ENCODE peak calls at places on chromosomes 7 and 10, in ten cellular contexts. One of them, this sample, is unnamed.

GRCh38 chr10:77715081-77715480 is 77.5 kb upstream of the KCNMA1 start:
- DNase-seq in SK-N-SH: no peak
- DNase-seq in fibroblast of villous mesenchyme: no peak
- DNase-seq in spleen: no peak
- DNase-seq in AG04449: no peak
- DNase-seq in fibroblast of mammary gland: no peak
- DNase-seq in endothelial cell of umbilical vein: no peak
- DNase-seq in PC-3: peak
- DNase-seq in psoas muscle: no peak
- DNase-seq in neural progenitor cell: no peak
- DNase-seq in this sample: no peak

GRCh38 chr7:100886142-100886935 is 3.2 kb downstream of the UFSP1 start:
- DNase-seq in SK-N-SH: peak
- DNase-seq in fibroblast of villous mesenchyme: no peak
- DNase-seq in spleen: peak
- DNase-seq in AG04449: no peak
- DNase-seq in fibroblast of mammary gland: no peak
- DNase-seq in endothelial cell of umbilical vein: no peak
- DNase-seq in PC-3: no peak
- DNase-seq in psoas muscle: no peak
- DNase-seq in neural progenitor cell: no peak
- DNase-seq in this sample: no peak

GRCh38 chr10:90709727-90710126 is 148.1 kb downstream of the HTR7 start:
- DNase-seq in SK-N-SH: no peak
- DNase-seq in fibroblast of villous mesenchyme: no peak
- DNase-seq in spleen: no peak
- DNase-seq in AG04449: no peak
- DNase-seq in fibroblast of mammary gland: no peak
- DNase-seq in endothelial cell of umbilical vein: no peak
- DNase-seq in PC-3: no peak
- DNase-seq in psoas muscle: no peak
- DNase-seq in neural progenitor cell: no peak
- DNase-seq in this sample: no peak

GRCh38 chr10:27446091-27446918 is 57.8 kb upstream of the RAB18 start:
- DNase-seq in SK-N-SH: peak
- DNase-seq in fibroblast of villous mesenchyme: peak
- DNase-seq in spleen: no peak
- DNase-seq in AG04449: peak
- DNase-seq in fibroblast of mammary gland: peak
- DNase-seq in endothelial cell of umbilical vein: peak
- DNase-seq in PC-3: peak
- DNase-seq in psoas muscle: no peak
- DNase-seq in neural progenitor cell: peak
- DNase-seq in this sample: peak

GRCh38 chr10:71621783-71622526 is 97.6 kb downstream of the C10orf105 start:
- DNase-seq in SK-N-SH: no peak
- DNase-seq in fibroblast of villous mesenchyme: peak
- DNase-seq in spleen: no peak
- DNase-seq in AG04449: no peak
- DNase-seq in fibroblast of mammary gland: peak
- DNase-seq in endothelial cell of umbilical vein: no peak
- DNase-seq in PC-3: peak
- DNase-seq in psoas muscle: no peak
- DNase-seq in neural progenitor cell: peak
- DNase-seq in this sample: no peak

GRCh38 chr10:117346574-117346973 is 28.7 kb downstream of the PDZD8 start:
- DNase-seq in SK-N-SH: no peak
- DNase-seq in fibroblast of villous mesenchyme: no peak
- DNase-seq in spleen: no peak
- DNase-seq in AG04449: no peak
- DNase-seq in fibroblast of mammary gland: no peak
- DNase-seq in endothelial cell of umbilical vein: no peak
- DNase-seq in PC-3: no peak
- DNase-seq in psoas muscle: no peak
- DNase-seq in neural progenitor cell: peak
- DNase-seq in this sample: no peak

GRCh38 chr10:23310443-23310842 is 34.2 kb downstream of the C10orf67 start:
- DNase-seq in SK-N-SH: no peak
- DNase-seq in fibroblast of villous mesenchyme: no peak
- DNase-seq in spleen: no peak
- DNase-seq in AG04449: peak
- DNase-seq in fibroblast of mammary gland: no peak
- DNase-seq in endothelial cell of umbilical vein: no peak
- DNase-seq in PC-3: no peak
- DNase-seq in psoas muscle: no peak
- DNase-seq in neural progenitor cell: peak
- DNase-seq in this sample: no peak

GRCh38 chr7:155408657-155409586 is 49.0 kb upstream of the EN2 start:
- DNase-seq in SK-N-SH: no peak
- DNase-seq in fibroblast of villous mesenchyme: no peak
- DNase-seq in spleen: no peak
- DNase-seq in AG04449: no peak
- DNase-seq in fibroblast of mammary gland: no peak
- DNase-seq in endothelial cell of umbilical vein: no peak
- DNase-seq in PC-3: no peak
- DNase-seq in psoas muscle: no peak
- DNase-seq in neural progenitor cell: peak
- DNase-seq in this sample: no peak

GRCh38 chr7:95404316-95404715 is 8.1 kb upstream of the PON3 start:
- DNase-seq in SK-N-SH: no peak
- DNase-seq in fibroblast of villous mesenchyme: no peak
- DNase-seq in spleen: no peak
- DNase-seq in AG04449: no peak
- DNase-seq in fibroblast of mammary gland: peak
- DNase-seq in endothelial cell of umbilical vein: no peak
- DNase-seq in PC-3: no peak
- DNase-seq in psoas muscle: no peak
- DNase-seq in neural progenitor cell: peak
- DNase-seq in this sample: no peak

GRCh38 chr10:132712698-132713232 is 73.2 kb downstream of the NKX6-2 start:
- DNase-seq in SK-N-SH: no peak
- DNase-seq in fibroblast of villous mesenchyme: no peak
- DNase-seq in spleen: peak
- DNase-seq in AG04449: no peak
- DNase-seq in fibroblast of mammary gland: no peak
- DNase-seq in endothelial cell of umbilical vein: no peak
- DNase-seq in PC-3: no peak
- DNase-seq in psoas muscle: peak
- DNase-seq in neural progenitor cell: no peak
- DNase-seq in this sample: no peak

GRCh38 chr7:96075510-96076349 is 246.2 kb downstream of the SLC25A13 start:
- DNase-seq in SK-N-SH: peak
- DNase-seq in fibroblast of villous mesenchyme: peak
- DNase-seq in spleen: peak
- DNase-seq in AG04449: no peak
- DNase-seq in fibroblast of mammary gland: peak
- DNase-seq in endothelial cell of umbilical vein: peak
- DNase-seq in PC-3: peak
- DNase-seq in psoas muscle: peak
- DNase-seq in neural progenitor cell: peak
- DNase-seq in this sample: no peak

GRCh38 chr10:786666-787512 is 97.4 kb upstream of the DIP2C start:
- DNase-seq in SK-N-SH: peak
- DNase-seq in fibroblast of villous mesenchyme: no peak
- DNase-seq in spleen: no peak
- DNase-seq in AG04449: no peak
- DNase-seq in fibroblast of mammary gland: peak
- DNase-seq in endothelial cell of umbilical vein: no peak
- DNase-seq in PC-3: no peak
- DNase-seq in psoas muscle: peak
- DNase-seq in neural progenitor cell: no peak
- DNase-seq in this sample: no peak
- TF ChIP-seq CTCF in SK-N-SH: no peak
- TF ChIP-seq CTCF in fibroblast of villous mesenchyme: no peak
- TF ChIP-seq CTCF in spleen: no peak
- TF ChIP-seq CTCF in AG04449: no peak
- TF ChIP-seq CTCF in fibroblast of mammary gland: no peak
- TF ChIP-seq CTCF in endothelial cell of umbilical vein: no peak
- TF ChIP-seq CTCF in PC-3: no peak
- TF ChIP-seq CTCF in psoas muscle: no peak
- TF ChIP-seq CTCF in neural progenitor cell: no peak
- TF ChIP-seq CTCF in this sample: no peak

GRCh38 chr10:5595591-5596590 is 70.5 kb downstream of the ASB13 start:
- DNase-seq in SK-N-SH: no peak
- DNase-seq in fibroblast of villous mesenchyme: peak
- DNase-seq in spleen: no peak
- DNase-seq in AG04449: peak
- DNase-seq in fibroblast of mammary gland: peak
- DNase-seq in endothelial cell of umbilical vein: peak
- DNase-seq in PC-3: peak
- DNase-seq in psoas muscle: no peak
- DNase-seq in neural progenitor cell: no peak
- DNase-seq in this sample: peak

GRCh38 chr10:5596611-5597341 is 69.6 kb downstream of the ASB13 start:
- DNase-seq in SK-N-SH: no peak
- DNase-seq in fibroblast of villous mesenchyme: no peak
- DNase-seq in spleen: no peak
- DNase-seq in AG04449: no peak
- DNase-seq in fibroblast of mammary gland: no peak
- DNase-seq in endothelial cell of umbilical vein: no peak
- DNase-seq in PC-3: peak
- DNase-seq in psoas muscle: peak
- DNase-seq in neural progenitor cell: no peak
- DNase-seq in this sample: no peak

GRCh38 chr10:5594271-5595036 is 69.7 kb downstream of the CALML3 start:
- DNase-seq in SK-N-SH: peak
- DNase-seq in fibroblast of villous mesenchyme: peak
- DNase-seq in spleen: no peak
- DNase-seq in AG04449: no peak
- DNase-seq in fibroblast of mammary gland: peak
- DNase-seq in endothelial cell of umbilical vein: peak
- DNase-seq in PC-3: no peak
- DNase-seq in psoas muscle: no peak
- DNase-seq in neural progenitor cell: no peak
- DNase-seq in this sample: no peak

GRCh38 chr10:5592070-5592469 is 67.3 kb downstream of the CALML3 start:
- DNase-seq in SK-N-SH: no peak
- DNase-seq in fibroblast of villous mesenchyme: no peak
- DNase-seq in spleen: peak
- DNase-seq in AG04449: no peak
- DNase-seq in fibroblast of mammary gland: no peak
- DNase-seq in endothelial cell of umbilical vein: no peak
- DNase-seq in PC-3: no peak
- DNase-seq in psoas muscle: no peak
- DNase-seq in neural progenitor cell: no peak
- DNase-seq in this sample: no peak

DNA sequence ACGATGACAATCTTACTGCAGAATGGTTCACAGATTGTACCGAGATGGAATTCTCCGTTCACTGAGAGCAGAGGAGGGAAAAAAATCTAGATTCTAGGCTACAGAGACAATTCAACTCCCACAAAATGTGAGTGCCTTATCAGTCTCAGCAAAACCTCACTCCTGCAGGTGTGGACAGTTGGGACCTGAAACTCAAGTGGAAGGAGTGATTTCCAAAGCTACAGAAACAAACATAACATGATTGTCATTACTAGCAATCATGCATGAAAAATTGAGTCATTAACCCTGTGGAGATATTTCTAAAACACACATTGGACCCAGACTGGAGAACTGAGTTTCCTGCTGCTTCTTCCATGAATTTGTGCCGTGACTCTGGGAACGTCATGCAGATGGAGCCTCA is 70.3 kb downstream of the CALML3 start:
- DNase-seq in SK-N-SH: no peak
- DNase-seq in fibroblast of villous mesenchyme: no peak
- DNase-seq in spleen: no peak
- DNase-seq in AG04449: no peak
- DNase-seq in fibroblast of mammary gland: no peak
- DNase-seq in endothelial cell of umbilical vein: no peak
- DNase-seq in PC-3: peak
- DNase-seq in psoas muscle: no peak
- DNase-seq in neural progenitor cell: no peak
- DNase-seq in this sample: no peak
- H3K4me3 ChIP-seq in SK-N-SH: no peak
- H3K4me3 ChIP-seq in fibroblast of villous mesenchyme: no peak
- H3K4me3 ChIP-seq in spleen: no peak
- H3K4me3 ChIP-seq in AG04449: peak
- H3K4me3 ChIP-seq in fibroblast of mammary gland: no peak
- H3K4me3 ChIP-seq in endothelial cell of umbilical vein: no peak
- H3K4me3 ChIP-seq in PC-3: peak
- H3K4me3 ChIP-seq in psoas muscle: no peak
- H3K4me3 ChIP-seq in neural progenitor cell: no peak
- H3K4me3 ChIP-seq in this sample: peak

GRCh38 chr10:94440096-94440495 is 37.8 kb downstream of the TBC1D12 start:
- DNase-seq in SK-N-SH: no peak
- DNase-seq in fibroblast of villous mesenchyme: no peak
- DNase-seq in spleen: no peak
- DNase-seq in AG04449: no peak
- DNase-seq in fibroblast of mammary gland: no peak
- DNase-seq in endothelial cell of umbilical vein: no peak
- DNase-seq in PC-3: no peak
- DNase-seq in psoas muscle: no peak
- DNase-seq in neural progenitor cell: no peak
- DNase-seq in this sample: no peak

GRCh38 chr10:94443549-94443948 is 41.2 kb downstream of the TBC1D12 start:
- DNase-seq in SK-N-SH: peak
- DNase-seq in fibroblast of villous mesenchyme: peak
- DNase-seq in spleen: no peak
- DNase-seq in AG04449: no peak
- DNase-seq in fibroblast of mammary gland: no peak
- DNase-seq in endothelial cell of umbilical vein: no peak
- DNase-seq in PC-3: no peak
- DNase-seq in psoas muscle: no peak
- DNase-seq in neural progenitor cell: no peak
- DNase-seq in this sample: no peak

GRCh38 chr10:94443052-94443451 is 40.7 kb downstream of the TBC1D12 start:
- DNase-seq in SK-N-SH: no peak
- DNase-seq in fibroblast of villous mesenchyme: no peak
- DNase-seq in spleen: no peak
- DNase-seq in AG04449: no peak
- DNase-seq in fibroblast of mammary gland: no peak
- DNase-seq in endothelial cell of umbilical vein: no peak
- DNase-seq in PC-3: no peak
- DNase-seq in psoas muscle: no peak
- DNase-seq in neural progenitor cell: no peak
- DNase-seq in this sample: no peak

GRCh38 chr10:94439275-94439861 is 37.0 kb downstream of the TBC1D12 start:
- DNase-seq in SK-N-SH: no peak
- DNase-seq in fibroblast of villous mesenchyme: no peak
- DNase-seq in spleen: no peak
- DNase-seq in AG04449: no peak
- DNase-seq in fibroblast of mammary gland: peak
- DNase-seq in endothelial cell of umbilical vein: peak
- DNase-seq in PC-3: no peak
- DNase-seq in psoas muscle: peak
- DNase-seq in neural progenitor cell: no peak
- DNase-seq in this sample: no peak
- TF ChIP-seq CTCF in SK-N-SH: peak
- TF ChIP-seq CTCF in fibroblast of villous mesenchyme: peak
- TF ChIP-seq CTCF in spleen: no peak
- TF ChIP-seq CTCF in AG04449: no peak
- TF ChIP-seq CTCF in fibroblast of mammary gland: no peak
- TF ChIP-seq CTCF in endothelial cell of umbilical vein: no peak
- TF ChIP-seq CTCF in PC-3: no peak
- TF ChIP-seq CTCF in psoas muscle: no peak
- TF ChIP-seq CTCF in neural progenitor cell: no peak
- TF ChIP-seq CTCF in this sample: peak

DNA sequence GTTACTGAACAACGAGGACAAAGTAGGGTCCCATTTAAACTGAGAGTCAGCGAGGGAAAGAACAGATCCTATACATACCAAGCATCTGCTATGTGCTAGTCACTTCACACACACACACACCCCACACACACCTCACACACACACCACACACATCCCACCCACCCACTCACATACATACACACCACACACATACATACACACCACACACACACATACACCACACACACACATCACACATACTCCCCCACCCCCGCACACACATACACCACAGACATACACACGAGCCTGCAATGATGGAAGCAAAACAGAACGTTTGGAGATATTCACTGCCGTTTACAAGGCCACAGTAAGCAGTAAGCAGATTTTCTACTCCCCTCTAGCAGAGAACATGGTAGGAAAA is 608 bp upstream of the GRB10 start:
- DNase-seq in SK-N-SH: no peak
- DNase-seq in fibroblast of villous mesenchyme: no peak
- DNase-seq in spleen: no peak
- DNase-seq in AG04449: no peak
- DNase-seq in fibroblast of mammary gland: no peak
- DNase-seq in endothelial cell of umbilical vein: no peak
- DNase-seq in PC-3: no peak
- DNase-seq in psoas muscle: no peak
- DNase-seq in neural progenitor cell: no peak
- DNase-seq in this sample: no peak
- H3K4me3 ChIP-seq in SK-N-SH: peak
- H3K4me3 ChIP-seq in fibroblast of villous mesenchyme: no peak
- H3K4me3 ChIP-seq in spleen: no peak
- H3K4me3 ChIP-seq in AG04449: peak
- H3K4me3 ChIP-seq in fibroblast of mammary gland: peak
- H3K4me3 ChIP-seq in endothelial cell of umbilical vein: peak
- H3K4me3 ChIP-seq in PC-3: peak
- H3K4me3 ChIP-seq in psoas muscle: peak
- H3K4me3 ChIP-seq in neural progenitor cell: peak
- H3K4me3 ChIP-seq in this sample: no peak

This sample was measured in AG09309.